ENCODE peak calls at places on chromosomes 7 and 10, in four cellular contexts. E is upper lobe of right lung; R is CD4-positive, alpha-beta memory T cell; M is stomach. I is an unnamed sample.
A peak's percentile ranks its signal among the peaks of the same experiment; 100 is the strongest.

GRCh38 chr7:88361357-88361756 is 54.7 kb upstream of the STEAP4 start:
- DNase-seq in E (no peak), R (no peak), M (no peak), I (no peak)

GRCh38 chr7:86889501-86889900 is 170.0 kb downstream of the ELAPOR2 start:
- DNase-seq in E (no peak), R (no peak), M (no peak), I (no peak)

GRCh38 chr10:103616705-103617361 is 123.3 kb downstream of the NEURL1 start:
- DNase-seq in E (no peak), R (no peak), M (peak; percentile 38), I (no peak)

GRCh38 chr7:69864822-69865221 is 266.5 kb downstream of the AUTS2 start:
- DNase-seq in E (no peak), R (no peak), M (no peak), I (no peak)

GRCh38 chr10:103548581-103549348 is 55.3 kb downstream of the NEURL1 start:
- DNase-seq in E (peak; percentile 48), R (no peak), M (peak; percentile 44), I (no peak)

GRCh38 chr10:12503311-12503710 is 154.0 kb downstream of the CAMK1D start:
- DNase-seq in E (peak; percentile 13), R (no peak), M (peak; percentile 23), I (no peak)

GRCh38 chr7:156429514-156429913 is 211.1 kb upstream of the RNF32 start:
- DNase-seq in E (no peak), R (no peak), M (no peak), I (no peak)

GRCh38 chr7:116512524-116513188 is 12.2 kb upstream of the CAV1 start:
- DNase-seq in E (no peak), R (no peak), M (no peak), I (no peak)

GRCh38 chr10:89163265-89163995 is 43.7 kb downstream of the CH25H start:
- DNase-seq in E (no peak), R (peak; percentile 75), M (peak; percentile 27), I (no peak)

GRCh38 chr7:82194011-82194410 is 249.6 kb downstream of the CACNA2D1 start:
- DNase-seq in E (no peak), R (no peak), M (no peak), I (no peak)

GRCh38 chr7:66307591-66308215 is 102.6 kb downstream of the TPST1 start:
- DNase-seq in E (no peak), R (no peak), M (peak; percentile 35), I (no peak)

GRCh38 chr10:29078919-29079318 is 210.0 kb upstream of the LYZL1 start:
- DNase-seq in E (no peak), R (no peak), M (no peak), I (no peak)

GRCh38 chr7:24668922-24669635 is 88.2 kb downstream of the GSDME start:
- DNase-seq in E (no peak), R (no peak), M (no peak), I (no peak)

GRCh38 chr7:100407285-100408180 is 21.0 kb downstream of the ZCWPW1 start:
- DNase-seq in E (no peak), R (peak; percentile 61), M (no peak), I (no peak)

GRCh38 chr10:79207726-79208125 is 139.0 kb downstream of the ZMIZ1 start:
- DNase-seq in E (no peak), R (no peak), M (no peak), I (no peak)

GRCh38 chr10:11015371-11015934 is 2.2 kb upstream of the CELF2 start:
- DNase-seq in E (no peak), R (no peak), M (no peak), I (no peak)

GRCh38 chr10:103040424-103040823 is 122.3 kb downstream of the CNNM2 start:
- DNase-seq in E (no peak), R (no peak), M (no peak), I (no peak)

GRCh38 chr7:93558705-93559614 is 15.6 kb downstream of the CALCR start:
- DNase-seq in E (no peak), R (no peak), M (no peak), I (no peak)

GRCh38 chr10:21372651-21373410 is 152.7 kb downstream of the SKIDA1 start:
- DNase-seq in E (no peak), R (no peak), M (no peak), I (no peak)

GRCh38 chr7:143354376-143354775 is 8.1 kb downstream of the FAM131B start:
- DNase-seq in E (no peak), R (no peak), M (no peak), I (no peak)

GRCh38 chr7:123184271-123184670 is 15.5 kb downstream of the SLC13A1 start:
- DNase-seq in E (no peak), R (no peak), M (no peak), I (no peak)

GRCh38 chr10:30883751-30884150 is 147.9 kb downstream of the ZNF438 start:
- DNase-seq in E (no peak), R (no peak), M (no peak), I (no peak)

GRCh38 chr10:77863446-77863845 is 63.1 kb downstream of the DLG5 start:
- DNase-seq in E (no peak), R (no peak), M (no peak), I (no peak)

GRCh38 chr10:77859865-77860282 is 66.7 kb downstream of the DLG5 start:
- DNase-seq in E (no peak), R (no peak), M (no peak), I (no peak)

GRCh38 chr10:77865585-77866324 is 60.8 kb downstream of the DLG5 start:
- DNase-seq in E (no peak), R (no peak), M (peak; percentile 54), I (no peak)

GRCh38 chr10:77864151-77864851 is 62.3 kb downstream of the DLG5 start:
- DNase-seq in E (no peak), R (no peak), M (no peak), I (no peak)

DNA sequence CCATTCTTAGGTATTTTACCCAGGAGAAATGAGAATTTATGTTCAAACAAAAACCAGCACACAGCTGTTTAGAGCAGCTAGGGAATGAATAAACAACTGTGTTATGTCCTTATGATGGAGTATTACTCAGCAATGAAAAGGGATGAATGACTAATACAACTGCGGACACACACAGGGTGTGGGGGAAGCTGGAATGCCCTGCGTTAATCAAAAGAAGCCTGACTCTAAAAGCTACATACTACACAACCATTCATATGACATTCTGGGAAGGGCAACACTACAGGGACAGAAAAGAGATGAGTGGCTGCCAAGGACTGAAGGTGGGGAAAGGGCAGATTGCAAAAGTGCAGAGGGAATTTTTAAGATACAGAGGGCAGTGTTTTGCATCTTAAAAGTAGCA is 64.0 kb downstream of the DLG5 start:
- DNase-seq in E (no peak), R (no peak), M (no peak), I (no peak)
- H3K9me3 ChIP-seq in E (no peaks in the 10 kb centered on the region), R (no peaks in the 10 kb centered on the region), M (no peaks in the 10 kb centered on the region), I (no peaks in the 10 kb centered on the region)

DNA sequence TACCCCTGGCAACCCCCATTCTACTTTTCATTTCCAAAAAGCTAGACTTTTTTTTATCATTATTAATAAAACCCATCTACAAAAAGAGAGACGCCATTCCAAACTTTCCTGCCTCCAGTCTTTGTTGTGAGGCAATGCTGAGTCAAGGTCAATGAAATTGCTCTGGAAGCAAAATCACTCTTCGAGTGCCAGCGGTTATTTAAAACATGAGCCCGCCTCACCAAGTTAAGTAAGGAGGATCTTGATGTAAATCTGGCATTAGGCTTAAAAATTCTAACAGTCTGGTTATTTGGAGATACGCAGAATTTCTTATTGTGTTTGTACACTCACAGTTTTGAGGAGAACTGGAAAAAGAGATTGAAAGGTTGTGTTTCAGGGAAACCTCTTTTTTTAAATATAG is 1196.3 kb downstream of the TYW1 start:
- DNase-seq in E (no peak), R (no peak), M (no peak), I (no peak)
- H3K9me3 ChIP-seq in E (no peaks in the 10 kb centered on the region), R (no peaks in the 10 kb centered on the region), M (peaks cover 18% of the 10 kb centered on the region), I (no peaks in the 10 kb centered on the region)

DNA sequence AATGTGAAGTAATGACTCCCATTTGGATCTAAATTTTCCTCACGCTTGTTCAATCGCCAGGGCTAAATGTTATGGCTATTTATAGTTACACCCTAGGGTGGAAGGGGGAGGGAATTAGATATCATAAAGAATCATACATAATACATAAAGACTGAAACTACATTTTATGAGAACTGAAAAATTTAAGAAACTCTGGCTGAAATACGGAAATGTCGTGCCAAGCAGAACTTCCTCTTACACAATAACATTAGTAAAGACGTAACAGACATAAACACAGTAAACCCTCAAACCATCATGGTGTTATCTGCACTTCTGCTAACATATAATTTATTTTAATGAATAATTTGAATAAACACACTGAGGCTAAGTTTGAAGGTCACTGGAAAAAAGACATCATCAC is 327.4 kb upstream of the PHF14 start:
- DNase-seq in E (no peak), R (no peak), M (no peak), I (no peak)
- H3K9me3 ChIP-seq in E (no peaks in the 10 kb centered on the region), R (no peaks in the 10 kb centered on the region), M (no peaks in the 10 kb centered on the region), I (no peaks in the 10 kb centered on the region)

GRCh38 chr7:63014792-63015191 is 983.9 kb upstream of the ZNF722 start:
- DNase-seq in E (no peak), R (no peak), M (no peak), I (no peak)
- H3K9me3 ChIP-seq in E (no peaks in the 10 kb centered on the region), R (no peaks in the 10 kb centered on the region), M (peaks cover 81% of the 10 kb centered on the region), I (no peaks in the 10 kb centered on the region)

GRCh38 chr10:4883079-4883739 is 57.2 kb downstream of the AKR1E2 start:
- DNase-seq in E (no peak), R (no peak), M (no peak), I (no peak)

GRCh38 chr10:4885142-4885541 is 59.1 kb downstream of the AKR1E2 start:
- DNase-seq in E (no peak), R (no peak), M (no peak), I (no peak)

DNA sequence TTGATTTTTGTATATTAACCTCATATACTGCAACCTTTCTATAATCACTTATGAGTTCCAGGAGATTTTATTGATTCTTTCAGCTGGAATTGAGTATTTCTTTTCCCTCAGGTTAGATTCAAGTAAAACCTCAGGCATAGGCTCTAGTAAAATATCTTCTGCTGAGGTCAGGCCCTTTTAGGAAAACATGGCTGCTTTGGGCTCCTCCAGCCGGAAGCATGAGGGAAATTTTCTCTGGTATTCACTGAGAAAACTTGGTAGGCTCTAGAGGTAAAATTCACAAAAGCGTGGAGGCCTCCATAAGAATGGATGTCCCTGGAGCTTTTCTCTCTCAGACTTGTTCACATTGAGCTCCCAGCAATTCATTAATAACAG is 56.7 kb downstream of the AKR1E2 start:
- DNase-seq in E (no peak), R (no peak), M (no peak), I (no peak)
- H3K9me3 ChIP-seq in E (no peaks in the 10 kb centered on the region), R (no peaks in the 10 kb centered on the region), M (no peaks in the 10 kb centered on the region), I (no peaks in the 10 kb centered on the region)

GRCh38 chr7:57487957-57488356 is 38.0 kb downstream of the ZNF716 start:
- DNase-seq in E (no peak), R (no peak), M (no peak), I (no peak)
- H3K9me3 ChIP-seq in E (peaks cover 3% of the 10 kb centered on the region), R (no peaks in the 10 kb centered on the region), M (peaks cover 77% of the 10 kb centered on the region), I (peaks cover 16% of the 10 kb centered on the region)

GRCh38 chr7:158255558-158255957 is 332.1 kb downstream of the PTPRN2 start:
- DNase-seq in E (no peak), R (no peak), M (no peak), I (no peak)
- H3K9me3 ChIP-seq in E (no peaks in the 10 kb centered on the region), R (no peaks in the 10 kb centered on the region), M (no peaks in the 10 kb centered on the region), I (no peaks in the 10 kb centered on the region)

GRCh38 chr7:36931892-36932291 is 207.6 kb upstream of the AOAH start:
- DNase-seq in E (no peak), R (no peak), M (no peak), I (no peak)
- H3K9me3 ChIP-seq in E (peaks cover 5% of the 10 kb centered on the region), R (no peaks in the 10 kb centered on the region), M (peaks cover 52% of the 10 kb centered on the region), I (peaks cover 10% of the 10 kb centered on the region)

DNA sequence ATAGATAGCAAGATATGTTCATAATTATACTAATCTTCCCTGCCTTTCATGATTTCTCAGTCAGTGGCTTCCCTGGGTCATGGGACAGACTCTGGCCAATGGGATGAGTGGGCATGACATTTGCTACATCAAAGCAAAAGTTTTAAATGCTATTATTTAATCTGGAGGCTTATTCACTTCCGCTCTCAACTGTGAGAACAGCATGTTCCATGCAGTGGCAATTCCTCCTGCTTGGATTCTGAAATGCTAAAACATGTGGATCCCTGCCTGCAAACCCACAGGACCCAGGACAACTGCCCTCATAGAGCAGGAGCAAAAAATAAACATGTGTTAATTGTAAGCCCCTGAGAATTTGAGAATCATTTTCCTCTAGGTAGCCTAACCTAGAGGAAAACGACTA is 1412.4 kb upstream of the CELF2 start:
- DNase-seq in E (no peak), R (no peak), M (no peak), I (no peak)
- H3K9me3 ChIP-seq in E (no peaks in the 10 kb centered on the region), R (no peaks in the 10 kb centered on the region), M (no peaks in the 10 kb centered on the region), I (no peaks in the 10 kb centered on the region)

I was measured in T-helper 17 cell.